ENCODE peak calls at places on chromosomes 4 and X, in seven cellular contexts. One of them, this sample, is unnamed.

GRCh38 chr4:105194328-105195231 is 47.9 kb downstream of the TET2 start:
- DNase-seq in NCI-H1417 treated with DMSO at 0.1 percent for 48 hours: no peak
- DNase-seq in stimulated activated CD8-positive, alpha-beta memory T cell treated with anti-CD3 and anti-CD28 coated beads, Interleukin-7, amount 100 ng/mL, for 4 hours: no peak
- DNase-seq in substantia nigra: no peak
- DNase-seq in ELF-1: no peak
- DNase-seq in HT1080: peak; percentile 26
- DNase-seq in RCC 7860: peak; percentile 52
- DNase-seq in this sample: no peak

GRCh38 chr4:41077628-41078027 is 136.7 kb downstream of the APBB2 start:
- DNase-seq in NCI-H1417 treated with DMSO at 0.1 percent for 48 hours: no peak
- DNase-seq in stimulated activated CD8-positive, alpha-beta memory T cell treated with anti-CD3 and anti-CD28 coated beads, Interleukin-7, amount 100 ng/mL, for 4 hours: no peak
- DNase-seq in substantia nigra: no peak
- DNase-seq in ELF-1: no peak
- DNase-seq in HT1080: no peak
- DNase-seq in RCC 7860: no peak
- DNase-seq in this sample: no peak

GRCh38 chrX:70088791-70089190 is 26.5 kb downstream of the OTUD6A start:
- DNase-seq in NCI-H1417 treated with DMSO at 0.1 percent for 48 hours: no peak
- DNase-seq in stimulated activated CD8-positive, alpha-beta memory T cell treated with anti-CD3 and anti-CD28 coated beads, Interleukin-7, amount 100 ng/mL, for 4 hours: no peak
- DNase-seq in substantia nigra: no peak
- DNase-seq in ELF-1: no peak
- DNase-seq in HT1080: no peak
- DNase-seq in RCC 7860: no peak
- DNase-seq in this sample: no peak

GRCh38 chr4:102625232-102625930 is 124.2 kb downstream of the NFKB1 start:
- DNase-seq in NCI-H1417 treated with DMSO at 0.1 percent for 48 hours: no peak
- DNase-seq in stimulated activated CD8-positive, alpha-beta memory T cell treated with anti-CD3 and anti-CD28 coated beads, Interleukin-7, amount 100 ng/mL, for 4 hours: peak; percentile 44
- DNase-seq in substantia nigra: no peak
- DNase-seq in ELF-1: peak; percentile 21
- DNase-seq in HT1080: no peak
- DNase-seq in RCC 7860: peak; percentile 35
- DNase-seq in this sample: peak; percentile 30

GRCh38 chr4:1797298-1797860 is 4.3 kb downstream of the FGFR3 start:
- DNase-seq in NCI-H1417 treated with DMSO at 0.1 percent for 48 hours: no peak
- DNase-seq in stimulated activated CD8-positive, alpha-beta memory T cell treated with anti-CD3 and anti-CD28 coated beads, Interleukin-7, amount 100 ng/mL, for 4 hours: no peak
- DNase-seq in substantia nigra: no peak
- DNase-seq in ELF-1: no peak
- DNase-seq in HT1080: no peak
- DNase-seq in RCC 7860: no peak
- DNase-seq in this sample: no peak

GRCh38 chr4:76729991-76730390 is 168.0 kb downstream of the SOWAHB start:
- DNase-seq in NCI-H1417 treated with DMSO at 0.1 percent for 48 hours: no peak
- DNase-seq in stimulated activated CD8-positive, alpha-beta memory T cell treated with anti-CD3 and anti-CD28 coated beads, Interleukin-7, amount 100 ng/mL, for 4 hours: no peak
- DNase-seq in substantia nigra: no peak
- DNase-seq in ELF-1: no peak
- DNase-seq in HT1080: no peak
- DNase-seq in RCC 7860: no peak
- DNase-seq in this sample: no peak

GRCh38 chrX:133563705-133564104 is 148.4 kb upstream of the GPC4 start:
- DNase-seq in NCI-H1417 treated with DMSO at 0.1 percent for 48 hours: no peak
- DNase-seq in stimulated activated CD8-positive, alpha-beta memory T cell treated with anti-CD3 and anti-CD28 coated beads, Interleukin-7, amount 100 ng/mL, for 4 hours: no peak
- DNase-seq in substantia nigra: no peak
- DNase-seq in ELF-1: no peak
- DNase-seq in HT1080: no peak
- DNase-seq in RCC 7860: no peak
- DNase-seq in this sample: no peak

GRCh38 chr4:95507147-95507546 is 41.6 kb downstream of the UNC5C start:
- DNase-seq in NCI-H1417 treated with DMSO at 0.1 percent for 48 hours: no peak
- DNase-seq in stimulated activated CD8-positive, alpha-beta memory T cell treated with anti-CD3 and anti-CD28 coated beads, Interleukin-7, amount 100 ng/mL, for 4 hours: no peak
- DNase-seq in substantia nigra: no peak
- DNase-seq in ELF-1: no peak
- DNase-seq in HT1080: no peak
- DNase-seq in RCC 7860: no peak
- DNase-seq in this sample: no peak

GRCh38 chrX:9164535-9165425 is 130.9 kb upstream of the FAM9B start:
- DNase-seq in NCI-H1417 treated with DMSO at 0.1 percent for 48 hours: no peak
- DNase-seq in stimulated activated CD8-positive, alpha-beta memory T cell treated with anti-CD3 and anti-CD28 coated beads, Interleukin-7, amount 100 ng/mL, for 4 hours: no peak
- DNase-seq in substantia nigra: no peak
- DNase-seq in ELF-1: no peak
- DNase-seq in HT1080: no peak
- DNase-seq in RCC 7860: no peak
- DNase-seq in this sample: no peak

GRCh38 chr4:77240469-77241066 is 83.6 kb downstream of the CCNG2 start:
- DNase-seq in NCI-H1417 treated with DMSO at 0.1 percent for 48 hours: peak; percentile 0
- DNase-seq in stimulated activated CD8-positive, alpha-beta memory T cell treated with anti-CD3 and anti-CD28 coated beads, Interleukin-7, amount 100 ng/mL, for 4 hours: peak; percentile 22
- DNase-seq in substantia nigra: peak; percentile 35
- DNase-seq in ELF-1: peak; percentile 86
- DNase-seq in HT1080: peak; percentile 39
- DNase-seq in RCC 7860: no peak
- DNase-seq in this sample: peak; percentile 18

GRCh38 chr4:140152015-140152703 is 1.8 kb downstream of the MAML3 start:
- DNase-seq in NCI-H1417 treated with DMSO at 0.1 percent for 48 hours: no peak
- DNase-seq in stimulated activated CD8-positive, alpha-beta memory T cell treated with anti-CD3 and anti-CD28 coated beads, Interleukin-7, amount 100 ng/mL, for 4 hours: peak; percentile 90
- DNase-seq in substantia nigra: peak; percentile 71
- DNase-seq in ELF-1: no peak
- DNase-seq in HT1080: no peak
- DNase-seq in RCC 7860: no peak
- DNase-seq in this sample: peak; percentile 46

GRCh38 chr4:176065365-176066249 is at the start of gene WDR17:
- DNase-seq in NCI-H1417 treated with DMSO at 0.1 percent for 48 hours: peak; percentile 85
- DNase-seq in stimulated activated CD8-positive, alpha-beta memory T cell treated with anti-CD3 and anti-CD28 coated beads, Interleukin-7, amount 100 ng/mL, for 4 hours: peak; percentile 66
- DNase-seq in substantia nigra: peak; percentile 88
- DNase-seq in ELF-1: peak; percentile 94
- DNase-seq in HT1080: peak; percentile 79
- DNase-seq in RCC 7860: peak; percentile 54
- DNase-seq in this sample: peak; percentile 17

GRCh38 chr4:147689062-147689461 is 5.1 kb upstream of the PRMT9 start:
- DNase-seq in NCI-H1417 treated with DMSO at 0.1 percent for 48 hours: no peak
- DNase-seq in stimulated activated CD8-positive, alpha-beta memory T cell treated with anti-CD3 and anti-CD28 coated beads, Interleukin-7, amount 100 ng/mL, for 4 hours: no peak
- DNase-seq in substantia nigra: no peak
- DNase-seq in ELF-1: no peak
- DNase-seq in HT1080: no peak
- DNase-seq in RCC 7860: no peak
- DNase-seq in this sample: no peak

GRCh38 chr4:107755841-107756356 is 35.9 kb upstream of the PAPSS1 start:
- DNase-seq in NCI-H1417 treated with DMSO at 0.1 percent for 48 hours: no peak
- DNase-seq in stimulated activated CD8-positive, alpha-beta memory T cell treated with anti-CD3 and anti-CD28 coated beads, Interleukin-7, amount 100 ng/mL, for 4 hours: no peak
- DNase-seq in substantia nigra: no peak
- DNase-seq in ELF-1: peak; percentile 10
- DNase-seq in HT1080: no peak
- DNase-seq in RCC 7860: no peak
- DNase-seq in this sample: no peak

GRCh38 chrX:136954930-136955329 is 74.4 kb upstream of the RBMX start:
- DNase-seq in NCI-H1417 treated with DMSO at 0.1 percent for 48 hours: no peak
- DNase-seq in stimulated activated CD8-positive, alpha-beta memory T cell treated with anti-CD3 and anti-CD28 coated beads, Interleukin-7, amount 100 ng/mL, for 4 hours: no peak
- DNase-seq in substantia nigra: no peak
- DNase-seq in ELF-1: no peak
- DNase-seq in HT1080: peak; percentile 4
- DNase-seq in RCC 7860: peak; percentile 11
- DNase-seq in this sample: no peak

GRCh38 chrX:13283968-13284914 is 35.6 kb downstream of the ATXN3L start:
- DNase-seq in NCI-H1417 treated with DMSO at 0.1 percent for 48 hours: no peak
- DNase-seq in stimulated activated CD8-positive, alpha-beta memory T cell treated with anti-CD3 and anti-CD28 coated beads, Interleukin-7, amount 100 ng/mL, for 4 hours: no peak
- DNase-seq in substantia nigra: no peak
- DNase-seq in ELF-1: peak; percentile 39
- DNase-seq in HT1080: peak; percentile 42
- DNase-seq in RCC 7860: peak; percentile 69
- DNase-seq in this sample: no peak

GRCh38 chr4:128524311-128524710 is 236.7 kb upstream of the PGRMC2 start:
- DNase-seq in NCI-H1417 treated with DMSO at 0.1 percent for 48 hours: no peak
- DNase-seq in stimulated activated CD8-positive, alpha-beta memory T cell treated with anti-CD3 and anti-CD28 coated beads, Interleukin-7, amount 100 ng/mL, for 4 hours: no peak
- DNase-seq in substantia nigra: no peak
- DNase-seq in ELF-1: no peak
- DNase-seq in HT1080: peak; percentile 78
- DNase-seq in RCC 7860: peak; percentile 81
- DNase-seq in this sample: no peak

GRCh38 chr4:184747034-184747830 is 13.3 kb upstream of the CENPU start:
- DNase-seq in NCI-H1417 treated with DMSO at 0.1 percent for 48 hours: no peak
- DNase-seq in stimulated activated CD8-positive, alpha-beta memory T cell treated with anti-CD3 and anti-CD28 coated beads, Interleukin-7, amount 100 ng/mL, for 4 hours: no peak
- DNase-seq in substantia nigra: no peak
- DNase-seq in ELF-1: peak; percentile 19
- DNase-seq in HT1080: no peak
- DNase-seq in RCC 7860: no peak
- DNase-seq in this sample: no peak

This sample was measured in activated CD4-positive, CD25-positive, alpha-beta regulatory T cell treated with anti-CD3 and anti-CD28 coated beads, Interleukin-2, amount 50 U/mL, for 16 hours.